ENCODE peak calls at places on chromosomes 16 and 17, in four cellular contexts. Y is left ventricle myocardium inferior, C is head of caudate nucleus, S is left cardiac atrium. E is an unnamed sample.

GRCh38 chr16:17334096-17334495 is 136.7 kb downstream of the XYLT1 start:
- DNase-seq in Y (no peak), C (no peak), S (no peak), E (no peak)

GRCh38 chr17:19250421-19251141 is 13.4 kb downstream of the EPN2 start:
- DNase-seq in Y (peak), C (peak), S (peak), E (no peak)

GRCh38 chr16:61344791-61345190 is 691.4 kb downstream of the CDH8 start:
- DNase-seq in Y (no peak), C (no peak), S (no peak), E (no peak)

GRCh38 chr17:16491703-16492612 is at the start of gene LRRC75A:
- DNase-seq in Y (peak), C (no peak), S (peak), E (peak)

GRCh38 chr16:79970551-79971236 is 370.2 kb upstream of the MAF start:
- DNase-seq in Y (peak), C (no peak), S (peak), E (peak)

GRCh38 chr17:81854974-81855774 is 5.2 kb downstream of the P4HB start:
- DNase-seq in Y (no peak), C (no peak), S (peak), E (peak)

GRCh38 chr17:16027708-16028584 is 28.3 kb downstream of the TTC19 start:
- DNase-seq in Y (no peak), C (no peak), S (no peak), E (no peak)

GRCh38 chr16:16925432-16925831 is 545.3 kb downstream of the XYLT1 start:
- DNase-seq in Y (no peak), C (no peak), S (no peak), E (no peak)

GRCh38 chr16:2150418-2151187 is 2.2 kb downstream of the RAB26 start:
- DNase-seq in Y (no peak), C (no peak), S (no peak), E (peak)

GRCh38 chr16:54397838-54398237 is 111.3 kb upstream of the IRX3 start:
- DNase-seq in Y (no peak), C (no peak), S (no peak), E (no peak)

GRCh38 chr17:11979795-11980194 is 17.5 kb downstream of the ZNF18 start:
- DNase-seq in Y (no peak), C (no peak), S (no peak), E (no peak)

GRCh38 chr16:19085679-19086200 is 18.3 kb downstream of the COQ7 start:
- DNase-seq in Y (no peak), C (no peak), S (no peak), E (peak)

GRCh38 chr17:41785876-41786226 is 660 bp downstream of the JUP start:
- DNase-seq in Y (no peak), C (no peak), S (peak), E (peak)

GRCh38 chr16:72203401-72203800 is 31.4 kb upstream of the PMFBP1 start:
- DNase-seq in Y (no peak), C (no peak), S (no peak), E (no peak)

GRCh38 chr17:19317359-19318095 is 45.0 kb downstream of the B9D1 start:
- DNase-seq in Y (peak), C (peak), S (peak), E (peak)

E was measured in right lobe of liver.